ENCODE peak calls at places on chromosomes 13 and 19, in six cellular contexts. One of them, this sample, is unnamed.
A peak's percentile ranks its signal among the peaks of the same experiment; 100 is the strongest.

GRCh38 chr19:16779539-16780163 is 49.5 kb upstream of the SIN3B start:
- DNase-seq in neural crest cell: no peak
- DNase-seq in NCI-H460: no peak
- DNase-seq in HEK293T: no peak
- DNase-seq in activated gamma-delta T cell treated with Interleukin-2 at 50 U/mL for 16 hours: no peak
- DNase-seq in M059J: no peak
- DNase-seq in this sample: no peak

GRCh38 chr13:30735025-30735967 is at the start of gene ALOX5AP:
- DNase-seq in HEK293T: no peak
- DNase-seq in activated gamma-delta T cell treated with Interleukin-2 at 50 U/mL for 16 hours: peak; percentile 33
- DNase-seq in NCI-H460: no peak
- DNase-seq in neural crest cell: no peak
- DNase-seq in M059J: no peak
- DNase-seq in this sample: no peak

GRCh38 chr19:43503501-43504425 is 783 bp downstream of the PHLDB3 start:
- DNase-seq in NCI-H460: peak; percentile 87
- DNase-seq in neural crest cell: peak; percentile 96
- DNase-seq in M059J: peak; percentile 92
- DNase-seq in HEK293T: peak; percentile 98
- DNase-seq in activated gamma-delta T cell treated with Interleukin-2 at 50 U/mL for 16 hours: peak; percentile 100
- DNase-seq in this sample: peak; percentile 100

GRCh38 chr13:18964942-18965341 is 216.7 kb downstream of the TUBA3C start:
- DNase-seq in NCI-H460: no peak
- DNase-seq in M059J: no peak
- DNase-seq in HEK293T: no peak
- DNase-seq in neural crest cell: no peak
- DNase-seq in activated gamma-delta T cell treated with Interleukin-2 at 50 U/mL for 16 hours: no peak
- DNase-seq in this sample: no peak

GRCh38 chr13:106599875-106600797 is 32.2 kb upstream of the ARGLU1 start:
- DNase-seq in M059J: peak; percentile 77
- DNase-seq in neural crest cell: no peak
- DNase-seq in NCI-H460: no peak
- DNase-seq in activated gamma-delta T cell treated with Interleukin-2 at 50 U/mL for 16 hours: no peak
- DNase-seq in HEK293T: no peak
- DNase-seq in this sample: no peak

GRCh38 chr13:52459668-52460067 is 4.4 kb downstream of the CKAP2 start:
- DNase-seq in activated gamma-delta T cell treated with Interleukin-2 at 50 U/mL for 16 hours: no peak
- DNase-seq in M059J: peak; percentile 75
- DNase-seq in HEK293T: no peak
- DNase-seq in NCI-H460: no peak
- DNase-seq in neural crest cell: no peak
- DNase-seq in this sample: no peak

GRCh38 chr19:16106121-16106520 is 5.6 kb upstream of the RAB8A start:
- DNase-seq in activated gamma-delta T cell treated with Interleukin-2 at 50 U/mL for 16 hours: no peak
- DNase-seq in NCI-H460: peak; percentile 20
- DNase-seq in M059J: peak; percentile 74
- DNase-seq in HEK293T: no peak
- DNase-seq in neural crest cell: no peak
- DNase-seq in this sample: no peak

GRCh38 chr13:105272660-105273631 is 1262.5 kb downstream of the EFNB2 start:
- DNase-seq in neural crest cell: no peak
- DNase-seq in M059J: peak; percentile 22
- DNase-seq in HEK293T: no peak
- DNase-seq in NCI-H460: no peak
- DNase-seq in activated gamma-delta T cell treated with Interleukin-2 at 50 U/mL for 16 hours: no peak
- DNase-seq in this sample: no peak

GRCh38 chr13:72062566-72062965 is 195.6 kb upstream of the DACH1 start:
- DNase-seq in neural crest cell: no peak
- DNase-seq in HEK293T: no peak
- DNase-seq in M059J: peak; percentile 17
- DNase-seq in activated gamma-delta T cell treated with Interleukin-2 at 50 U/mL for 16 hours: no peak
- DNase-seq in NCI-H460: peak; percentile 13
- DNase-seq in this sample: no peak

GRCh38 chr13:53822136-53822535 is 793.5 kb downstream of the OLFM4 start:
- DNase-seq in neural crest cell: no peak
- DNase-seq in activated gamma-delta T cell treated with Interleukin-2 at 50 U/mL for 16 hours: no peak
- DNase-seq in M059J: no peak
- DNase-seq in HEK293T: no peak
- DNase-seq in NCI-H460: no peak
- DNase-seq in this sample: no peak

GRCh38 chr19:50975766-50976165 is 6.4 kb upstream of the KLK6 start:
- DNase-seq in HEK293T: no peak
- DNase-seq in neural crest cell: no peak
- DNase-seq in activated gamma-delta T cell treated with Interleukin-2 at 50 U/mL for 16 hours: no peak
- DNase-seq in M059J: peak; percentile 53
- DNase-seq in NCI-H460: no peak
- DNase-seq in this sample: no peak

GRCh38 chr13:57933606-57934005 is 302.1 kb downstream of the PCDH17 start:
- DNase-seq in activated gamma-delta T cell treated with Interleukin-2 at 50 U/mL for 16 hours: no peak
- DNase-seq in HEK293T: no peak
- DNase-seq in NCI-H460: no peak
- DNase-seq in neural crest cell: no peak
- DNase-seq in M059J: no peak
- DNase-seq in this sample: no peak

GRCh38 chr19:2729943-2730818 is 9.0 kb upstream of the DIRAS1 start:
- DNase-seq in NCI-H460: no peak
- DNase-seq in neural crest cell: no peak
- DNase-seq in HEK293T: no peak
- DNase-seq in M059J: no peak
- DNase-seq in activated gamma-delta T cell treated with Interleukin-2 at 50 U/mL for 16 hours: no peak
- DNase-seq in this sample: no peak

GRCh38 chr19:18894254-18895037 is 1.5 kb downstream of the CERS1 start:
- DNase-seq in NCI-H460: no peak
- DNase-seq in neural crest cell: peak; percentile 56
- DNase-seq in HEK293T: no peak
- DNase-seq in M059J: peak; percentile 43
- DNase-seq in activated gamma-delta T cell treated with Interleukin-2 at 50 U/mL for 16 hours: no peak
- DNase-seq in this sample: no peak

GRCh38 chr13:48497669-48498068 is 35.2 kb downstream of the RCBTB2 start:
- DNase-seq in NCI-H460: no peak
- DNase-seq in M059J: no peak
- DNase-seq in neural crest cell: no peak
- DNase-seq in HEK293T: no peak
- DNase-seq in activated gamma-delta T cell treated with Interleukin-2 at 50 U/mL for 16 hours: no peak
- DNase-seq in this sample: no peak

GRCh38 chr13:113819731-113820715 is 43.9 kb downstream of the GAS6 start:
- DNase-seq in M059J: no peak
- DNase-seq in activated gamma-delta T cell treated with Interleukin-2 at 50 U/mL for 16 hours: no peak
- DNase-seq in neural crest cell: no peak
- DNase-seq in HEK293T: no peak
- DNase-seq in NCI-H460: no peak
- DNase-seq in this sample: no peak

GRCh38 chr13:76917096-76917495 is 30.9 kb upstream of the KCTD12 start:
- DNase-seq in neural crest cell: no peak
- DNase-seq in NCI-H460: no peak
- DNase-seq in activated gamma-delta T cell treated with Interleukin-2 at 50 U/mL for 16 hours: no peak
- DNase-seq in HEK293T: no peak
- DNase-seq in M059J: peak; percentile 44
- DNase-seq in this sample: no peak

GRCh38 chr19:12867120-12868099 is 13.8 kb downstream of the DNASE2 start:
- DNase-seq in NCI-H460: no peak
- DNase-seq in neural crest cell: peak; percentile 85
- DNase-seq in HEK293T: peak; percentile 94
- DNase-seq in activated gamma-delta T cell treated with Interleukin-2 at 50 U/mL for 16 hours: peak; percentile 64
- DNase-seq in M059J: no peak
- DNase-seq in this sample: peak; percentile 45

GRCh38 chr19:49749771-49750170 is 13.3 kb downstream of the TSKS start:
- DNase-seq in M059J: peak; percentile 28
- DNase-seq in activated gamma-delta T cell treated with Interleukin-2 at 50 U/mL for 16 hours: no peak
- DNase-seq in HEK293T: no peak
- DNase-seq in NCI-H460: no peak
- DNase-seq in neural crest cell: no peak
- DNase-seq in this sample: no peak

GRCh38 chr13:71017607-71018006 is 849.4 kb downstream of the DACH1 start:
- DNase-seq in neural crest cell: no peak
- DNase-seq in HEK293T: no peak
- DNase-seq in M059J: no peak
- DNase-seq in NCI-H460: no peak
- DNase-seq in activated gamma-delta T cell treated with Interleukin-2 at 50 U/mL for 16 hours: no peak
- DNase-seq in this sample: no peak

GRCh38 chr19:4575267-4575793 is 15.8 kb upstream of the SEMA6B start:
- DNase-seq in M059J: peak; percentile 94
- DNase-seq in HEK293T: peak; percentile 44
- DNase-seq in NCI-H460: peak; percentile 75
- DNase-seq in activated gamma-delta T cell treated with Interleukin-2 at 50 U/mL for 16 hours: no peak
- DNase-seq in neural crest cell: peak; percentile 47
- DNase-seq in this sample: no peak

GRCh38 chr19:41700381-41701195 is 7.8 kb upstream of the CEACAM5 start:
- DNase-seq in HEK293T: no peak
- DNase-seq in activated gamma-delta T cell treated with Interleukin-2 at 50 U/mL for 16 hours: no peak
- DNase-seq in NCI-H460: no peak
- DNase-seq in M059J: no peak
- DNase-seq in neural crest cell: no peak
- DNase-seq in this sample: no peak

GRCh38 chr19:45804959-45805230 is 10.2 kb downstream of the RSPH6A start:
- DNase-seq in M059J: no peak
- DNase-seq in HEK293T: no peak
- DNase-seq in activated gamma-delta T cell treated with Interleukin-2 at 50 U/mL for 16 hours: no peak
- DNase-seq in neural crest cell: no peak
- DNase-seq in NCI-H460: no peak
- DNase-seq in this sample: no peak

GRCh38 chr19:13906525-13906904 is 514 bp downstream of the CC2D1A start:
- DNase-seq in M059J: no peak
- DNase-seq in activated gamma-delta T cell treated with Interleukin-2 at 50 U/mL for 16 hours: peak; percentile 26
- DNase-seq in NCI-H460: no peak
- DNase-seq in HEK293T: no peak
- DNase-seq in neural crest cell: no peak
- DNase-seq in this sample: no peak

GRCh38 chr19:29321116-29321515 is 108.2 kb upstream of the UQCRFS1 start:
- DNase-seq in M059J: no peak
- DNase-seq in neural crest cell: no peak
- DNase-seq in activated gamma-delta T cell treated with Interleukin-2 at 50 U/mL for 16 hours: no peak
- DNase-seq in HEK293T: no peak
- DNase-seq in NCI-H460: no peak
- DNase-seq in this sample: no peak

GRCh38 chr19:2016041-2016807 is 710 bp upstream of the BTBD2 start:
- DNase-seq in activated gamma-delta T cell treated with Interleukin-2 at 50 U/mL for 16 hours: peak; percentile 50
- DNase-seq in HEK293T: peak; percentile 68
- DNase-seq in M059J: peak; percentile 74
- DNase-seq in neural crest cell: peak; percentile 42
- DNase-seq in NCI-H460: peak; percentile 68
- DNase-seq in this sample: peak; percentile 20

GRCh38 chr19:46946611-46947238 is 72.9 kb upstream of the NPAS1 start:
- DNase-seq in NCI-H460: no peak
- DNase-seq in neural crest cell: no peak
- DNase-seq in activated gamma-delta T cell treated with Interleukin-2 at 50 U/mL for 16 hours: no peak
- DNase-seq in M059J: no peak
- DNase-seq in HEK293T: no peak
- DNase-seq in this sample: no peak

GRCh38 chr19:18435848-18436631 is 1.9 kb downstream of the ISYNA1 start:
- DNase-seq in neural crest cell: no peak
- DNase-seq in activated gamma-delta T cell treated with Interleukin-2 at 50 U/mL for 16 hours: no peak
- DNase-seq in NCI-H460: no peak
- DNase-seq in HEK293T: no peak
- DNase-seq in M059J: no peak
- DNase-seq in this sample: no peak

GRCh38 chr13:23788459-23788858 is 100.7 kb downstream of the MIPEP start:
- DNase-seq in M059J: no peak
- DNase-seq in activated gamma-delta T cell treated with Interleukin-2 at 50 U/mL for 16 hours: no peak
- DNase-seq in HEK293T: no peak
- DNase-seq in neural crest cell: no peak
- DNase-seq in NCI-H460: no peak
- DNase-seq in this sample: no peak

GRCh38 chr19:56155124-56155687 is 14.1 kb downstream of the ZNF444 start:
- DNase-seq in activated gamma-delta T cell treated with Interleukin-2 at 50 U/mL for 16 hours: no peak
- DNase-seq in neural crest cell: no peak
- DNase-seq in M059J: no peak
- DNase-seq in HEK293T: peak; percentile 49
- DNase-seq in NCI-H460: peak; percentile 28
- DNase-seq in this sample: no peak

GRCh38 chr19:37905936-37906867 is at the start of gene WDR87:
- DNase-seq in M059J: no peak
- DNase-seq in HEK293T: peak; percentile 66
- DNase-seq in neural crest cell: peak; percentile 79
- DNase-seq in NCI-H460: no peak
- DNase-seq in activated gamma-delta T cell treated with Interleukin-2 at 50 U/mL for 16 hours: peak; percentile 44
- DNase-seq in this sample: no peak

GRCh38 chr13:77678691-77679090 is 18.8 kb upstream of the SLAIN1 start:
- DNase-seq in NCI-H460: no peak
- DNase-seq in M059J: no peak
- DNase-seq in neural crest cell: no peak
- DNase-seq in HEK293T: no peak
- DNase-seq in activated gamma-delta T cell treated with Interleukin-2 at 50 U/mL for 16 hours: no peak
- DNase-seq in this sample: no peak

GRCh38 chr13:20489185-20489820 is 36.4 kb downstream of the CRYL1 start:
- DNase-seq in activated gamma-delta T cell treated with Interleukin-2 at 50 U/mL for 16 hours: no peak
- DNase-seq in HEK293T: peak; percentile 29
- DNase-seq in M059J: peak; percentile 13
- DNase-seq in neural crest cell: no peak
- DNase-seq in NCI-H460: peak; percentile 79
- DNase-seq in this sample: no peak

GRCh38 chr19:35038623-35039512 is 2.7 kb upstream of the HPN start:
- DNase-seq in M059J: no peak
- DNase-seq in activated gamma-delta T cell treated with Interleukin-2 at 50 U/mL for 16 hours: no peak
- DNase-seq in neural crest cell: no peak
- DNase-seq in HEK293T: no peak
- DNase-seq in NCI-H460: no peak
- DNase-seq in this sample: no peak